ENCODE peak calls at places on chromosome 18, in seven cellular contexts. One of them, this sample, is unnamed.

GRCh38 chr18:22703883-22704626 is 229.1 kb upstream of the RBBP8 start:
- DNase-seq in HepG2: peak
- DNase-seq in transverse colon: no peak
- DNase-seq in prostate gland: no peak
- DNase-seq in HCT116: peak
- DNase-seq in tibial nerve: no peak
- DNase-seq in body of pancreas: peak
- DNase-seq in this sample: peak

GRCh38 chr18:6835345-6835744 is 105.8 kb downstream of the ARHGAP28 start:
- DNase-seq in HepG2: peak
- DNase-seq in transverse colon: no peak
- DNase-seq in prostate gland: no peak
- DNase-seq in HCT116: no peak
- DNase-seq in tibial nerve: no peak
- DNase-seq in body of pancreas: no peak
- DNase-seq in this sample: no peak

GRCh38 chr18:54023471-54023870 is 201.0 kb downstream of the MBD2 start:
- DNase-seq in HepG2: no peak
- DNase-seq in transverse colon: no peak
- DNase-seq in prostate gland: no peak
- DNase-seq in HCT116: no peak
- DNase-seq in tibial nerve: no peak
- DNase-seq in body of pancreas: no peak
- DNase-seq in this sample: no peak

GRCh38 chr18:13136689-13137040 is 81.9 kb upstream of the LDLRAD4 start:
- DNase-seq in HepG2: no peak
- DNase-seq in transverse colon: peak
- DNase-seq in prostate gland: no peak
- DNase-seq in HCT116: no peak
- DNase-seq in tibial nerve: no peak
- DNase-seq in body of pancreas: no peak
- DNase-seq in this sample: peak

GRCh38 chr18:30925795-30926194 is 116.7 kb downstream of the DSC3 start:
- DNase-seq in HepG2: no peak
- DNase-seq in transverse colon: no peak
- DNase-seq in prostate gland: no peak
- DNase-seq in HCT116: no peak
- DNase-seq in tibial nerve: no peak
- DNase-seq in body of pancreas: no peak
- DNase-seq in this sample: no peak

GRCh38 chr18:65287642-65288041 is 463.2 kb upstream of the CDH7 start:
- DNase-seq in HepG2: no peak
- DNase-seq in transverse colon: no peak
- DNase-seq in prostate gland: no peak
- DNase-seq in HCT116: no peak
- DNase-seq in tibial nerve: no peak
- DNase-seq in body of pancreas: no peak
- DNase-seq in this sample: no peak

GRCh38 chr18:56709463-56709862 is 58.3 kb downstream of the WDR7 start:
- DNase-seq in HepG2: peak
- DNase-seq in transverse colon: no peak
- DNase-seq in prostate gland: no peak
- DNase-seq in HCT116: peak
- DNase-seq in tibial nerve: no peak
- DNase-seq in body of pancreas: no peak
- DNase-seq in this sample: peak

GRCh38 chr18:75407468-75408437 is 19.8 kb downstream of the SMIM21 start:
- DNase-seq in HepG2: no peak
- DNase-seq in transverse colon: no peak
- DNase-seq in prostate gland: no peak
- DNase-seq in HCT116: no peak
- DNase-seq in tibial nerve: no peak
- DNase-seq in body of pancreas: no peak
- DNase-seq in this sample: no peak

GRCh38 chr18:610214-610928 is 13.6 kb downstream of the CLUL1 start:
- DNase-seq in HepG2: no peak
- DNase-seq in transverse colon: no peak
- DNase-seq in prostate gland: no peak
- DNase-seq in HCT116: no peak
- DNase-seq in tibial nerve: no peak
- DNase-seq in body of pancreas: no peak
- DNase-seq in this sample: no peak

DNA sequence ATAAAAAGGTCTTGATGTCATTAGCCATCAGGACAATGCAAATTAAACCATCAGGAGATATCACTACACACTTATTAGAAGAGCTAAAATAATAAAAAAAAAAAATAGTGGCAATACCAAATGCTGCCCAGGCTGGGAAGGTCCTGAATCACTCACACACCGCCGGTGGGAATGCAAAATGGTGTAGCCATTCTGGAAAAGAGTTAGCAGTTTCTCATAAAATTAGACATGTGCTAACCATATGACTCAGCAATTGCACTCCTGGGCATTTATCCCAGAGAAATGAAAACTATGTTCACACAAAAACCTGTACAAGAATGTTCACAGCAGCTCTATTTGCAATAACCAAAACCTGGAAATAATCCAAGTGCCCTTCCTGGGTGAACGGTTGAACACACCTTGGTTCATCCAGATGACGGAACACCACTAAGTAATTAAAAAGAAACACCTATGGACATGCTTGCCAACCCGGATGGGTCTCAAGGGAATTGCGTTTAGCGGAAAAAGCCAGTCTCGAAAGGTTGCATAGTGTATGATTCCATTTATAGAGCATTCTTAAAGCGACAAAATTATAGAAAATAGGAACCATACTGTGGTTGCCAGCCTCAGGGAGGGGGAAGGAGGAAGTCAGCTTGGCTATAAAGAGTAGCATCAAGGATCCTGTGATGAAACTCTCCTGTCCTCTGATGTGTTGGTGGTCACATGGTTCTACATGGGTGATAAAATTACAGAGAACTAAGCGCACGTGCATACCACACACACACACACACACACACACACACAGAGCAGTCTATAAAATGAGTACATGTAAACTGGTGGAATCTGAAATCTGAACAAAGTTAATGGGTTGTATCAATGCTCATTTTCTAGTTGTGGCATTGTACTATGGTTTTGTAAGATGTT is 4.6 kb downstream of the MBP start:
- DNase-seq in HepG2: no peak
- DNase-seq in transverse colon: peak
- DNase-seq in prostate gland: peak
- DNase-seq in HCT116: no peak
- DNase-seq in tibial nerve: no peak
- DNase-seq in body of pancreas: peak
- DNase-seq in this sample: peak
- TF ChIP-seq POLR2A in HepG2: no peak
- TF ChIP-seq POLR2A in transverse colon: no peak
- TF ChIP-seq POLR2A in prostate gland: no peak
- TF ChIP-seq POLR2A in HCT116: no peak
- TF ChIP-seq POLR2A in tibial nerve: no peak
- TF ChIP-seq POLR2A in body of pancreas: no peak
- TF ChIP-seq POLR2A in this sample: peak

DNA sequence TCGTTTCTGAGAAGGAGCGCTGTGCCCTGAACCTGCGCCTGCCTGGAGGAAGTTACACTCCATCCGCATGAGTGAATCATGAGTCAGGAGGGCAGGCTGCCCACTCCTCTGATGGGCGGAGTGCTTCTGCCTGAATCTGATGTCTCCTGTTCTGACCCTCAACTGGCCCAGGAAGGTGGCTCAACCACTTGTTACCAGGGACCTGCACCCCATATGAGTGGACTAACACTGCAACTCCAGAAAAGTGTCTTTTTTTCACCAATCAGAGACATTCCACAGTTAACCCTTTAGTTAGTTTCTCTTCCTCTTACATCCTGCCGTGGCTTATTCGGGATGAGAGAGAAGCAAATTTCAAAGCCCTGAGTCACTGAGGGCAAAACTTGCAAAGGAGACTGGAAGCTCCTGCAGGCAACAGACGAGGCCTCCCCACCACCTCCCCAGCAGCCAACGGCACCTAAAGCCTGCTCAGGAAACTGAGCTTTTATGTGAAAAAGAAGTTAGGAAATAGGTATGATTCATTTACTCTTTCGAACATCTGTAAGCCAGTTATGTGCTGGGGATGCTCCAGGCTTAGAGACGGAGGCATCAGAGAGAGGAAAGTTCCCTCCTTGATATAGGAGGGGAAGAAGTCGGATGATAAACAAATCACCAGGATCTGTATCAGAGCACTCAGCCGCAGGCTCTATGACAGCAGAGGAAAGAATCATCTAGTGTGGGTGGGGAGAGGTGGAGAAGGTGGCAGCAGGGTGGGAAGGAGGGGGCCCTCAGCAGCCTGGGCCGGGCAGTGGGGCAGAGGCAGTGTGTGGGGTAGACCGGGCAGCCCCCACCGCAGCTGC is 31.0 kb downstream of the MBP start:
- DNase-seq in HepG2: no peak
- DNase-seq in transverse colon: peak
- DNase-seq in prostate gland: no peak
- DNase-seq in HCT116: peak
- DNase-seq in tibial nerve: peak
- DNase-seq in body of pancreas: no peak
- DNase-seq in this sample: peak
- TF ChIP-seq POLR2A in HepG2: no peak
- TF ChIP-seq POLR2A in transverse colon: peak
- TF ChIP-seq POLR2A in prostate gland: peak
- TF ChIP-seq POLR2A in HCT116: no peak
- TF ChIP-seq POLR2A in tibial nerve: no peak
- TF ChIP-seq POLR2A in body of pancreas: no peak
- TF ChIP-seq POLR2A in this sample: no peak

DNA sequence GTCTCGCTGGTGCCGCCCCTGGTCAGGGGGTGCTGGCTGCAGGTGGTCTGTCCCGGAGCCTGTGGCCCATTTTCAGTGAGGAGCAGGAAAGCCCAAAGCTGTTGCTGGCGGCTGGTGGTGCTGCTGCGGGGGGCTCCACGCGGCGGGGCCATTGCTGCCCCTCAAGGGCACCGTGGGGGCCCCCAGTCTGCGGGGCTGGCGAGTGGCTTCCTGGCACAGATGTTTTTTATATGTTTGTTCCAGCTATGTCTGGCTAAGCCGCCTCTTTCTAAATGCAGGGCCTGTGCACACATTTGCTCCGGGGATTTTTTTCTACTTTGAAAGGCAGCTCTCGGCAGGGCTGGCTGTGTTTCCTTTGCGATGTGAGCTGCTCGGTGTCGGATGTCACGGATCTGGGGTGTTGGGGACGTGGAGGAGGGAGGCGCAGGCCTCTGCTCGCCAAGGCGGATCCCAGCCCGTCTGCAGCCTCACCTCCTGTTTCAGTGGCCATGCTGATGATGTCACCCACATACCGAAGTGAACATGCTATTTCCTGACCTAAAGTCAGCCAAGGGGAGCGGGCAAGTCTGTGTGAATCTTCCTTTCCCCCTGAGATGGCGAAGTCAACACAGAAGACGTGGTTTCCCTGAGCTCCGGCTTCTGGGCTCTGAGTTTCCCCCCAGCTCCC is 112.0 kb upstream of the CTDP1 start:
- DNase-seq in HepG2: no peak
- DNase-seq in transverse colon: no peak
- DNase-seq in prostate gland: peak
- DNase-seq in HCT116: no peak
- DNase-seq in tibial nerve: no peak
- DNase-seq in body of pancreas: no peak
- DNase-seq in this sample: no peak
- TF ChIP-seq POLR2A in HepG2: no peak
- TF ChIP-seq POLR2A in transverse colon: no peak
- TF ChIP-seq POLR2A in prostate gland: no peak
- TF ChIP-seq POLR2A in HCT116: no peak
- TF ChIP-seq POLR2A in tibial nerve: no peak
- TF ChIP-seq POLR2A in body of pancreas: no peak
- TF ChIP-seq POLR2A in this sample: no peak

GRCh38 chr18:58862851-58863538 is 1.7 kb upstream of the ZNF532 start:
- DNase-seq in HepG2: no peak
- DNase-seq in transverse colon: peak
- DNase-seq in prostate gland: no peak
- DNase-seq in HCT116: peak
- DNase-seq in tibial nerve: no peak
- DNase-seq in body of pancreas: no peak
- DNase-seq in this sample: peak

GRCh38 chr18:58865009-58865345 is 300 bp downstream of the ZNF532 start:
- DNase-seq in HepG2: no peak
- DNase-seq in transverse colon: no peak
- DNase-seq in prostate gland: no peak
- DNase-seq in HCT116: no peak
- DNase-seq in tibial nerve: no peak
- DNase-seq in body of pancreas: no peak
- DNase-seq in this sample: no peak

GRCh38 chr18:58861853-58862252 is 2.8 kb upstream of the ZNF532 start:
- DNase-seq in HepG2: no peak
- DNase-seq in transverse colon: no peak
- DNase-seq in prostate gland: no peak
- DNase-seq in HCT116: no peak
- DNase-seq in tibial nerve: no peak
- DNase-seq in body of pancreas: no peak
- DNase-seq in this sample: no peak

GRCh38 chr18:58862404-58862803 is 2.3 kb upstream of the ZNF532 start:
- DNase-seq in HepG2: no peak
- DNase-seq in transverse colon: no peak
- DNase-seq in prostate gland: no peak
- DNase-seq in HCT116: no peak
- DNase-seq in tibial nerve: no peak
- DNase-seq in body of pancreas: no peak
- DNase-seq in this sample: no peak

GRCh38 chr18:58863539-58864145 is 1.0 kb upstream of the ZNF532 start:
- DNase-seq in HepG2: no peak
- DNase-seq in transverse colon: peak
- DNase-seq in prostate gland: peak
- DNase-seq in HCT116: no peak
- DNase-seq in tibial nerve: no peak
- DNase-seq in body of pancreas: peak
- DNase-seq in this sample: peak
- TF ChIP-seq POLR2A in HepG2: no peak
- TF ChIP-seq POLR2A in transverse colon: no peak
- TF ChIP-seq POLR2A in prostate gland: no peak
- TF ChIP-seq POLR2A in HCT116: no peak
- TF ChIP-seq POLR2A in tibial nerve: peak
- TF ChIP-seq POLR2A in body of pancreas: no peak
- TF ChIP-seq POLR2A in this sample: no peak

DNA sequence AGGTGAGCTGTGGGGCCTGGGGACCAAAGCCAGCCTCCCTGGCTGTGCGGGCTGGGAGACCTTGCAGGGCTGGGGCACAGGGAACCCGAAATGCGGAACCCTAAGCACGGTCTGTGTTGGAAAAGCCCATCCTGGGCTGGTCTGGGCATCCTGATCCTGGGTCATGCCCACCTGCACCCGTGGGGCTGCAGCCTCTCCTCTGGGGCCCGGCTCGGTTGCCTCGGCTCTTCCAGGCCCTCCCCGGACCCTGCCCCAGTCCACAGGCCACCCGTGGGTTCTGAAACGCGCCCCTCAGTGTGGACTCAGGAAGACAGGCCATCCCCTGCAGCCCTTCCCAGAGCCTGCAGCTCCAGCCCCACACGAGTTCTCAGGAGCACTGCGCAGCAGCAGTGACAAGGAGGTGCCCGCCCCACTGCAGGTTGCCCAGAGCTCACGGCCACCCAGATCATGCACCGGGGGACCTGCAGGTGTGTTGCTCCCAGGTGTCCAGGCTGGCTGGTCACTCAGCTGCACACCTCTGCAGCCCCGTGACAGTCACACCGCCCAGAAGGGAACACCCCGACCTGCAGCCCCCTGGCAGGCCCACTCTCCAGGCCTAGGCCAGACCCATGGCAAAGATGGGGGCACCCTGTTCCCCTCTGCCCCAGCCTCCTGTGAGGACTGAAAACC is 12.2 kb upstream of the NFATC1 start:
- DNase-seq in HepG2: no peak
- DNase-seq in transverse colon: no peak
- DNase-seq in prostate gland: no peak
- DNase-seq in HCT116: no peak
- DNase-seq in tibial nerve: no peak
- DNase-seq in body of pancreas: no peak
- DNase-seq in this sample: no peak
- TF ChIP-seq POLR2A in HepG2: no peak
- TF ChIP-seq POLR2A in transverse colon: no peak
- TF ChIP-seq POLR2A in prostate gland: no peak
- TF ChIP-seq POLR2A in HCT116: no peak
- TF ChIP-seq POLR2A in tibial nerve: no peak
- TF ChIP-seq POLR2A in body of pancreas: no peak
- TF ChIP-seq POLR2A in this sample: no peak

This sample was measured in erythroblast.